ENCODE peak calls at places on chromosomes 7 and 10, in seven cellular contexts. E, F, S, B, G, O and H are unnamed samples.
A peak's percentile ranks its signal among the peaks of the same experiment; 100 is the strongest.

GRCh38 chr7:32658034-32658944 is 163.0 kb downstream of the AVL9 start:
- DNase-seq in E (no peak), F (no peak), S (peak; percentile 61), B (no peak), G (peak; percentile 36), O (no peak), H (no peak)

GRCh38 chr10:110547139-110547761 is 20.2 kb upstream of the SMC3 start:
- DNase-seq in E (peak; percentile 85), F (no peak), S (peak; percentile 72), B (peak; percentile 72), G (peak; percentile 81), O (no peak), H (peak; percentile 81)

GRCh38 chr10:69406816-69407580 is 9.7 kb downstream of the TACR2 start:
- DNase-seq in E (no peak), F (no peak), S (no peak), B (no peak), G (no peak), O (no peak), H (no peak)

GRCh38 chr7:135480966-135481599 is 28.8 kb downstream of the CNOT4 start:
- DNase-seq in E (no peak), F (no peak), S (no peak), B (no peak), G (no peak), O (no peak), H (no peak)

GRCh38 chr10:25952857-25953256 is 18.8 kb downstream of the MYO3A start:
- DNase-seq in E (no peak), F (no peak), S (no peak), B (no peak), G (no peak), O (no peak), H (no peak)

GRCh38 chr10:6722616-6723004 is 142.5 kb upstream of the PRKCQ start:
- DNase-seq in E (peak; percentile 68), F (no peak), S (no peak), B (peak; percentile 77), G (peak; percentile 59), O (no peak), H (no peak)

GRCh38 chr10:52308251-52309031 is 5.6 kb upstream of the DKK1 start:
- DNase-seq in E (peak; percentile 87), F (peak; percentile 65), S (peak; percentile 82), B (peak; percentile 79), G (peak; percentile 88), O (no peak), H (peak; percentile 82)

GRCh38 chr10:31830887-31831286 is 97.7 kb downstream of the ARHGAP12 start:
- DNase-seq in E (peak; percentile 49), F (no peak), S (peak; percentile 25), B (peak; percentile 68), G (peak; percentile 40), O (no peak), H (no peak)

GRCh38 chr7:143331179-143331825 is 15.4 kb downstream of the CLCN1 start:
- DNase-seq in E (peak; percentile 98), F (no peak), S (peak; percentile 91), B (peak; percentile 90), G (peak; percentile 83), O (no peak), H (no peak)

GRCh38 chr10:6054884-6055283 is 7.3 kb downstream of the IL2RA start:
- DNase-seq in E (no peak), F (no peak), S (no peak), B (no peak), G (no peak), O (no peak), H (no peak)

GRCh38 chr10:96820730-96821129 is 11.4 kb upstream of the LCOR start:
- DNase-seq in E (no peak), F (no peak), S (no peak), B (no peak), G (no peak), O (no peak), H (no peak)

GRCh38 chr10:133264455-133264854 is 12.2 kb downstream of the ADAM8 start:
- DNase-seq in E (no peak), F (no peak), S (no peak), B (no peak), G (no peak), O (no peak), H (no peak)

GRCh38 chr10:129727495-129727894 is 236.6 kb downstream of the EBF3 start:
- DNase-seq in E (no peak), F (no peak), S (no peak), B (no peak), G (no peak), O (no peak), H (no peak)

GRCh38 chr10:11325817-11326216 is 285.6 kb downstream of the USP6NL start:
- DNase-seq in E (peak; percentile 75), F (no peak), S (peak; percentile 22), B (peak; percentile 55), G (peak; percentile 64), O (no peak), H (no peak)

GRCh38 chr7:123537026-123537642 is 2.7 kb upstream of the IQUB start:
- DNase-seq in E (peak; percentile 49), F (no peak), S (peak; percentile 34), B (peak; percentile 29), G (peak; percentile 58), O (no peak), H (peak; percentile 37)

GRCh38 chr10:87670591-87670990 is 10.9 kb downstream of the PAPSS2 start:
- DNase-seq in E (peak; percentile 77), F (no peak), S (peak; percentile 57), B (no peak), G (no peak), O (no peak), H (no peak)

GRCh38 chr7:156160811-156161210 is 348.5 kb upstream of the SHH start:
- DNase-seq in E (no peak), F (no peak), S (no peak), B (no peak), G (no peak), O (no peak), H (peak; percentile 70)

GRCh38 chr7:105765846-105766245 is 110.6 kb downstream of the ATXN7L1 start:
- DNase-seq in E (no peak), F (no peak), S (no peak), B (no peak), G (no peak), O (no peak), H (no peak)

GRCh38 chr7:72321637-72322036 is 90.5 kb downstream of the CALN1 start:
- DNase-seq in E (no peak), F (no peak), S (no peak), B (no peak), G (no peak), O (no peak), H (no peak)

GRCh38 chr7:16079723-16080122 is 341.6 kb downstream of the CRPPA start:
- DNase-seq in E (no peak), F (no peak), S (no peak), B (no peak), G (no peak), O (no peak), H (no peak)

DNA sequence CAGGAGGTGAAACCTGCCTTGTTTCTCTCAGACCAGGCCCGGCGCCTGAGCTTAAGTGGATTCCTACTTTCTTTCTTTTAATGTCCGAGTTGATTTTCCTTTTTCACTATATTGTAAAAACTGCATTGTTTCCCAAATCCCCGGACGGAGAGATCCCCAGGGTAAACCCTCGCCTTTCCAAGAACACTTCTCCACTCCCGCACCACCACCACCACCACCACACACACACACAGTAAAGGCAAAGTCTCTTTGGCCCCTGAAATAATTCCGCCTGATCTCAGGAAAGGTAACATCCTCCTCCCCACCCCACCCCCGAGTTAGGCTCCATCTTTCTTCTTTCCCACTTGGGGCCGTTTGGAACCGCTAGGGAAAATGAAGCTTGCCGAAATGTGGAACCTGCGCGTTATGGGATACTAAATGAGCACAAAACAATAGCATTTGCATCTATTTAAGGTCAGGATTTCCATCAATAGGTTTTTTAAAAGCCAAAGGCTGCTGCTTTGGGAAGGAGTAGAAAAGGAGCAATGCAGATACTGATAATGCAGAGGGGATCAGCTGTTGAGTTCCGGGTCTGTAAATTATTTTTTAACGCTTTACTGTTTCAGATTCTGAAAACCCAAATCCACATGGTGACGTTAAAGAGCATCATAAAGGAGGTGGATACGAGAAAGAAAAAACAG is 2.5 kb downstream of the HPSE2 start:
- DNase-seq in E (no peak), F (no peak), S (no peak), B (no peak), G (no peak), O (no peak), H (peak; percentile 30)
- H3K4me3 ChIP-seq in E (no peak overlapping the region), F (peak overlapping the region; percentile 59), S (no peak overlapping the region), B (no peak overlapping the region), G (no peak overlapping the region), O (no peak overlapping the region), H (peak overlapping the region; percentile 75)

GRCh38 chr7:87215051-87215450 is 4.5 kb downstream of the TMEM243 start:
- DNase-seq in E (no peak), F (no peak), S (no peak), B (no peak), G (no peak), O (no peak), H (no peak)
- H3K4me3 ChIP-seq in E (no peak overlapping the region), F (no peak overlapping the region), S (no peak overlapping the region), B (no peak overlapping the region), G (no peak overlapping the region), O (no peak overlapping the region), H (no peak overlapping the region)

GRCh38 chr7:54546986-54547314 is 4.8 kb downstream of the VSTM2A start:
- DNase-seq in E (peak; percentile 2), F (no peak), S (no peak), B (no peak), G (no peak), O (no peak), H (no peak)
- H3K4me3 ChIP-seq in E (no peak overlapping the region), F (peak overlapping the region; percentile 72), S (no peak overlapping the region), B (no peak overlapping the region), G (no peak overlapping the region), O (no peak overlapping the region), H (peak overlapping the region; percentile 63)

GRCh38 chr7:22819476-22819875 is 3.2 kb downstream of the TOMM7 start:
- DNase-seq in E (no peak), F (no peak), S (no peak), B (no peak), G (no peak), O (no peak), H (no peak)
- H3K4me3 ChIP-seq in E (no peak overlapping the region), F (no peak overlapping the region), S (no peak overlapping the region), B (no peak overlapping the region), G (no peak overlapping the region), O (no peak overlapping the region), H (peak overlapping the region; percentile 93)

DNA sequence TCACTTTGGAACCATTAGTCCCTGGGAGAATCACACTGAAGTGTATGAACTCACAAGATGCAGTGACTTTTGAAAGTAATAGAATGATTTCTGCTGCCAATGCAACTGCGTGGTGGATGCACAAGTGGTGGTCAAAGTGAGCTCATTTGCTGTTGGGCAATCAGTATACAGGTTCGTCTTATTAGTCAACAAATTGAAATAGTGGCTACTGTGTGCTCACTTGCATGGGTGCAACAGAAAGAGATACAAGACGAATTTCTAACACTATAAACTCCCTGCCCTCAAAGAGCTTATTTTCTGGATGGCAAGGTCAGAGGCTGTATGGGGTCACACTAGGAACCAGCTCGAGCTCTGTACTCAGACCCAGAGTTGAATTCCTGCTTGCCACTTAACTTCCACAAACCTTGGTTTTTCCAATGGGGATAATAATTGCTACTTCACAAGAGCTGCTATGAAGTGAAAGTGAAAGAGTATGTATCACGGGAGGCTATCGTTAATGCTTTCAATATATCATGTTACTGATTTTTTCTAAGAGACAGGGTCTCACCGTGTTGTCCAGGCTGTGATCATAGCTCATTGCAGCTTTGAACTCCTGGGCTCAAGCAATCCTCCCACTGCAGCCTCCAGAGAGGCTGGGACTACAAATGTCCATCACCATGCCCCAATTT is 8.3 kb upstream of the BCL7B start:
- DNase-seq in E (peak; percentile 43), F (no peak), S (no peak), B (peak; percentile 27), G (no peak), O (no peak), H (no peak)
- H3K4me3 ChIP-seq in E (peak overlapping the region; percentile 28), F (no peak overlapping the region), S (no peak overlapping the region), B (peak overlapping the region; percentile 5), G (no peak overlapping the region), O (no peak overlapping the region), H (no peak overlapping the region)

GRCh38 chr10:108465871-108466641 is 1301.5 kb upstream of the SORCS1 start:
- DNase-seq in E (peak; percentile 85), F (peak; percentile 55), S (peak; percentile 7), B (peak; percentile 34), G (peak; percentile 2), O (peak; percentile 49), H (peak; percentile 78)
- H3K4me3 ChIP-seq in E (peak overlapping the region; percentile 80), F (peak overlapping the region; percentile 60), S (peak overlapping the region; percentile 44), B (peak overlapping the region; percentile 64), G (peak overlapping the region; percentile 51), O (peak overlapping the region; percentile 34), H (peak overlapping the region; percentile 75)